ENCODE peak calls at places on chromosomes 5 and 9, in nine cellular contexts. Z is GM12891; Y is stimulated activated CD4-positive, alpha-beta T cell treated with anti-CD3 and anti-CD28 coated beads, TNF-alpha, amount 100 ng/mL, for 4 hours; H is glomerular endothelial cell; J is IMR-90; Q is activated T-helper 1 cell treated with Interleukin-2 at 50 U/mL for 16 hours; N is GM13977; W is psoas muscle; L is heart left ventricle. P is an unnamed sample.

GRCh38 chr5:79699766-79700400 is 10.2 kb downstream of the CMYA5 start:
- DNase-seq in H (no peak), N (peak), L (no peak), J (no peak), W (no peak), Q (no peak), Z (peak), Y (no peak), P (no peak)

GRCh38 chr9:118643118-118643517 is 726.1 kb downstream of the BRINP1 start:
- DNase-seq in N (no peak), W (no peak), Q (no peak), L (no peak), Y (no peak), J (no peak), H (no peak), Z (no peak), P (no peak)

GRCh38 chr5:131096774-131097695 is 68.0 kb downstream of the HINT1 start:
- DNase-seq in L (no peak), Y (no peak), N (no peak), Z (no peak), J (no peak), H (no peak), W (no peak), Q (no peak), P (no peak)

GRCh38 chr5:94694671-94695070 is 76.2 kb downstream of the SLF1 start:
- DNase-seq in N (no peak), Z (no peak), H (no peak), Y (no peak), W (no peak), Q (no peak), J (no peak), L (no peak), P (no peak)

GRCh38 chr5:68224561-68225187 is 9.1 kb downstream of the PIK3R1 start:
- DNase-seq in Z (no peak), Q (no peak), J (peak), L (no peak), Y (no peak), W (no peak), N (no peak), H (no peak), P (no peak)

GRCh38 chr9:105138306-105138801 is 106.1 kb upstream of the SLC44A1 start:
- DNase-seq in N (no peak), Z (no peak), Q (no peak), H (no peak), J (no peak), Y (no peak), L (peak), W (no peak), P (no peak)

GRCh38 chr9:77708416-77708815 is 60.3 kb upstream of the GNA14 start:
- DNase-seq in J (peak), Q (no peak), W (no peak), L (no peak), Y (no peak), Z (no peak), N (no peak), H (no peak), P (no peak)

GRCh38 chr5:112653638-112654037 is 84.0 kb upstream of the APC start:
- DNase-seq in H (no peak), W (no peak), J (no peak), N (no peak), Z (no peak), Q (no peak), Y (no peak), L (no peak), P (no peak)

P was measured in germinal center.